ENCODE peak calls at places on chromosomes 11 and 22, in five cellular contexts. A, Y, L, G and S are unnamed samples.

GRCh38 chr11:67354314-67355022 is 1.1 kb upstream of the POLD4 start:
- DNase-seq in A (peak; percentile 92), Y (no peak), G (no peak), L (peak; percentile 92), S (no peak)

GRCh38 chr22:48257690-48258065 is 1495.2 kb downstream of the TBC1D22A start:
- DNase-seq in L (no peak), G (no peak), A (no peak), Y (no peak), S (no peak)

GRCh38 chr11:64745219-64745522 is 1.2 kb upstream of the RASGRP2 start:
- DNase-seq in Y (no peak), L (peak; percentile 58), A (no peak), G (peak; percentile 77), S (peak; percentile 67)

GRCh38 chr22:43094085-43094484 is 4.9 kb upstream of the TTLL1 start:
- DNase-seq in G (no peak), A (no peak), Y (no peak), L (no peak), S (no peak)

GRCh38 chr11:33310720-33311500 is 53.7 kb downstream of the HIPK3 start:
- DNase-seq in G (no peak), L (no peak), Y (no peak), A (no peak), S (no peak)

GRCh38 chr22:40036591-40037225 is 42.0 kb downstream of the FAM83F start:
- DNase-seq in Y (no peak), A (peak; percentile 62), L (peak; percentile 81), G (peak; percentile 77), S (peak; percentile 77)

GRCh38 chr22:39182478-39183030 is 30.1 kb upstream of the CBX7 start:
- DNase-seq in L (no peak), A (no peak), G (no peak), Y (no peak), S (no peak)

GRCh38 chr22:48366591-48366990 is 1461.1 kb downstream of the BRD1 start:
- DNase-seq in Y (no peak), G (peak; percentile 37), L (no peak), A (no peak), S (no peak)

GRCh38 chr11:64868904-64869570 is 9.4 kb downstream of the EHD1 start:
- DNase-seq in G (no peak), Y (no peak), A (no peak), L (no peak), S (no peak)

GRCh38 chr11:90737328-90738050 is 514.6 kb upstream of the CHORDC1 start:
- DNase-seq in Y (no peak), G (no peak), A (no peak), L (no peak), S (no peak)

GRCh38 chr11:123313261-123313660 is 116.8 kb upstream of the GRAMD1B start:
- DNase-seq in G (no peak), L (no peak), Y (no peak), A (no peak), S (no peak)

GRCh38 chr11:124895471-124895971 is 2.1 kb downstream of the ROBO4 start:
- DNase-seq in G (peak; percentile 41), Y (no peak), A (no peak), L (no peak), S (no peak)

GRCh38 chr11:93529707-93530467 is 13.3 kb downstream of the SMCO4 start:
- DNase-seq in G (no peak), L (no peak), A (no peak), Y (no peak), S (no peak)

GRCh38 chr11:120180571-120181445 is 30.0 kb upstream of the OAF start:
- DNase-seq in Y (no peak), A (no peak), G (no peak), L (peak; percentile 9), S (no peak)

GRCh38 chr11:128291835-128292234 is 295.5 kb downstream of the ETS1 start:
- DNase-seq in G (no peak), A (no peak), Y (no peak), L (no peak), S (no peak)

GRCh38 chr22:27668828-27669797 is 132.4 kb downstream of the MN1 start:
- DNase-seq in A (peak; percentile 58), L (peak; percentile 88), Y (no peak), G (no peak), S (no peak)

GRCh38 chr22:48680601-48681000 is 1147.1 kb downstream of the BRD1 start:
- DNase-seq in A (no peak), L (no peak), G (no peak), Y (no peak), S (no peak)

GRCh38 chr11:90757851-90758494 is 535.1 kb upstream of the CHORDC1 start:
- DNase-seq in Y (no peak), G (no peak), L (no peak), A (no peak), S (no peak)

GRCh38 chr11:104538313-104538712 is 359.9 kb downstream of the CASP12 start:
- DNase-seq in Y (no peak), A (no peak), L (no peak), G (no peak), S (no peak)
- TF ChIP-seq ATF3 in Y (no peak), A (no peak), L (no peak), G (no peak), S (no peak)

GRCh38 chr11:59776210-59777066 is 21.3 kb downstream of the STX3 start:
- DNase-seq in L (peak; percentile 60), G (no peak), Y (no peak), A (peak; percentile 85), S (no peak)
- TF ChIP-seq ATF3 in L (no peak), G (no peak), Y (no peak), A (no peak), S (no peak)

DNA sequence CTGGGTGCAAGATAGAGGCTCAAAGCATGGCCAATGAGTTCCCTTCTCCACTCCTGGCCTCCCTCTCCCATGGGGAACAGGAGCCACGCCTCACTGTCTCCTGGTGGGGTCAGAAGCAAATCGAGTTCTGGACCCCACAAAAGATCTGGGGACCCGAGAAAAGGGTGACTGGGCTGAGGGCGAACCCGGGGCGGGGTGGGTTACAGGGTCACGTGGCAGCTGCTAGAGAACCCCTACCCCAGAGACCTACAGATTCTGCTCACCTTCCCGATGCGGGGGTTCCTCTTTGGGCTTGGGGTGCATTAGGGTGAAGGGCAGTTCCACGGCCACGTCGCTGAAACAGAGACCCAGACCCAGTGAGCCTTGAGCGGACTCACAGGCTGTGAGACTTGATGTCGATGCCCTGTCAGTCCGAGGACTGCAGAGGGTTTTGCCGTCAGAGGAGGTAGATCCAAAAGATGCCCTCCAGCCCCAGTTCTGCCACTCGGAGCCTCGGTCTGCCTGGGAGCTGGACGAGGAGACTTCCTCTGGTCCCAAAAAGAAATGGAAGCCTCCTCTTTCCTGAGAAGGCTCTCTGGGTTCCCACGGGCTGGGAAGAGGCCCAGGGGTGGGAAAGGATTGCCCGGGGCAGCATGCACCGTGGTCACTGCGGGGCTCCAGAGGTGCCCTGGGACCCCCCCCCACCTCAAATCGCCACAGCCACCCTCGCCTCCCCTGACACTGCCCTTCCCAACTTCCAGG is 28.2 kb downstream of the TPBGL start:
- DNase-seq in G (no peak), Y (no peak), A (no peak), L (no peak), S (no peak)
- TF ChIP-seq ATF3 in G (no peak), Y (no peak), A (no peak), L (no peak), S (no peak)

GRCh38 chr11:79013509-79013908 is 427.3 kb downstream of the TENM4 start:
- DNase-seq in A (no peak), L (no peak), Y (no peak), G (no peak), S (no peak)
- TF ChIP-seq ATF3 in A (no peak), L (no peak), Y (no peak), G (no peak), S (no peak)

GRCh38 chr11:7250166-7250565 is 1.5 kb upstream of the SYT9 start:
- DNase-seq in Y (no peak), A (no peak), L (no peak), G (no peak), S (no peak)

GRCh38 chr11:7254731-7255291 is 3.1 kb downstream of the SYT9 start:
- DNase-seq in L (no peak), A (no peak), G (no peak), Y (no peak), S (no peak)

GRCh38 chr11:7252683-7253213 is 1.0 kb downstream of the SYT9 start:
- DNase-seq in G (peak; percentile 72), A (no peak), Y (no peak), L (no peak), S (peak; percentile 54)

GRCh38 chr11:7251487-7251835 is 243 bp upstream of the SYT9 start:
- DNase-seq in A (no peak), L (no peak), G (no peak), Y (no peak), S (no peak)

GRCh38 chr11:7251836-7252682 is at the start of gene SYT9:
- DNase-seq in A (no peak), Y (no peak), L (peak; percentile 19), G (peak; percentile 90), S (peak; percentile 89)
- TF ChIP-seq ATF3 in A (no peak), Y (no peak), L (no peak), G (no peak), S (no peak)

GRCh38 chr11:83139310-83139709 is 17.6 kb upstream of the PCF11 start:
- DNase-seq in A (no peak), L (no peak), Y (no peak), G (no peak), S (no peak)

GRCh38 chr11:83140691-83141455 is 16.1 kb upstream of the PCF11 start:
- DNase-seq in A (no peak), G (no peak), L (no peak), Y (peak; percentile 59), S (no peak)
- TF ChIP-seq ATF3 in A (no peak), G (no peak), L (no peak), Y (no peak), S (no peak)

DNA sequence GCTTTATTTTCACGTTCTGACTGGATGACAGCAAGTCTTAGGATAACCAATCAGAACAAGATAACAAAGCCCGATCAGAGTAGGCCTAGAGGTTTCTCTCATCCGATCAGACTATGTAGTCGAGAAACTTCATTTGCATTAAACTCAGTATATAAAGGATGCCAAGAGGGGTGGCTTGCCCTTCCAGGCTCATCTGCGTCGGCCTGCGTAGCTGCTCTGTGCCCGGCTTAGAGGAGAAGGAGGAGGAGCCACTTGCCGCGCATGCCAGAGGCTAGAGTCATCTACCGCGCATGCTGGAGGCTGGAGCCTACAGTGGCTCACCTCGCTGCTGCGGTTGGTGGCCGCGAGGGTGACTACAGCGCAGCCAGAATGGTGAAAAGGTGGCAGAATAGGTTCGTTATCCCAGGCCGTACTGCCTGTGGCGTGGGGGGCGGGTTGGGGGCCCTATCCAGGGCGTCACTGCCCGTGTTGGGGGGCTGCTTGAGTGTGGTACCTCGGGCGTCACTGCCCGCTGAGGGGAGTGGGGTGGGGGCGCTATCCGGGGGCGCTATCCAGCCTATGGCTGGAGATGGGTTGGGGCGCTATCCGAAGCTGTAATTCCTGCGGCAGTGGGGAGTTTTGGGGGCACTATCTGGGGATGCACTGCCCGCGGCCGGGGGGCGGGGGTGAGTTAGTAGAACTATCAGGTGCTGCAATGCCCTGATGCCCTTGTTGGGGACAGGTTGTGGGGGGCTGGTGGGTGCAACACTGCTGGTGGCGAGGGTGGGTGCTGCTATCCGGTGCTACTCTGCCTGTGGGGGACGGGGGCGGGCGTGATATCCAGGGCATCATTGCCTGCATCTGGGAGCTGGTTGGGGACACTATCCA is at the start of gene RFPL2:
- DNase-seq in A (peak; percentile 66), L (peak; percentile 5), G (peak; percentile 79), Y (no peak), S (peak; percentile 80)
- TF ChIP-seq ATF3 in A (no peak), L (no peak), G (no peak), Y (no peak), S (no peak)